ENCODE peak calls at places on chromosomes 1 and 21, in nine cellular contexts. W is T-cell; B is activated T-cell treated with anti-CD3 and anti-CD28 coated beads, Interleukin-2, amount 50 U/mL, for 24 hours; C is stimulated activated CD4-positive, alpha-beta T cell treated with anti-CD3 and anti-CD28 coated beads, Interleukin-2, amount 100 ng/mL, for 48 hours; F is osteocyte; D is SHP77; Y is bronchial epithelial cell; G is choroid plexus epithelial cell; M is mucosa of gallbladder. H is an unnamed sample.

GRCh38 chr1:50427818-50428779 is 4.9 kb upstream of the DMRTA2 start:
- DNase-seq in W (no peak), B (peak), C (no peak), F (no peak), D (no peak), Y (no peak), G (no peak), M (no peak), H (no peak)

GRCh38 chr1:85582687-85583354 is 2.3 kb downstream of the CCN1 start:
- DNase-seq in W (no peak), B (no peak), C (no peak), F (no peak), D (no peak), Y (peak), G (peak), M (no peak), H (no peak)

GRCh38 chr1:164786980-164787833 is 228.2 kb downstream of the PBX1 start:
- DNase-seq in W (peak), B (peak), C (peak), F (peak), D (peak), Y (peak), G (peak), M (peak), H (peak)

GRCh38 chr21:45499201-45499750 is 43.0 kb downstream of the SLC19A1 start:
- DNase-seq in W (no peak), B (peak), C (no peak), F (no peak), D (no peak), Y (no peak), G (no peak), M (no peak), H (no peak)

GRCh38 chr1:984476-984814 is 2.6 kb upstream of the PERM1 start:
- DNase-seq in W (no peak), B (no peak), C (no peak), F (no peak), D (no peak), Y (no peak), G (no peak), M (no peak), H (no peak)

GRCh38 chr1:111201275-111202090 is 1.0 kb upstream of the DENND2D start:
- DNase-seq in W (no peak), B (no peak), C (no peak), F (no peak), D (no peak), Y (no peak), G (no peak), M (no peak), H (no peak)

GRCh38 chr21:27422435-27422834 is 455.5 kb upstream of the ADAMTS5 start:
- DNase-seq in W (no peak), B (no peak), C (no peak), F (no peak), D (no peak), Y (peak), G (peak), M (no peak), H (no peak)

GRCh38 chr1:233523047-233523446 is 90.9 kb upstream of the KCNK1 start:
- DNase-seq in W (no peak), B (no peak), C (no peak), F (no peak), D (no peak), Y (no peak), G (no peak), M (no peak), H (no peak)

GRCh38 chr1:161163793-161164192 is 2.4 kb upstream of the PPOX start:
- DNase-seq in W (no peak), B (no peak), C (no peak), F (no peak), D (no peak), Y (no peak), G (no peak), M (no peak), H (no peak)

GRCh38 chr1:22689505-22689904 is 21.1 kb upstream of the EPHB2 start:
- DNase-seq in W (no peak), B (no peak), C (no peak), F (no peak), D (peak), Y (peak), G (peak), M (no peak), H (no peak)

GRCh38 chr1:212699839-212700596 is at the start of gene BATF3:
- DNase-seq in W (no peak), B (peak), C (no peak), F (peak), D (no peak), Y (no peak), G (no peak), M (peak), H (peak)

GRCh38 chr1:119767486-119767885 is 1.2 kb downstream of the HMGCS2 start:
- DNase-seq in W (no peak), B (no peak), C (no peak), F (no peak), D (no peak), Y (peak), G (no peak), M (no peak), H (no peak)

GRCh38 chr1:226082959-226083302 is 20.4 kb downstream of the H3-3A start:
- DNase-seq in W (no peak), B (no peak), C (no peak), F (no peak), D (peak), Y (no peak), G (peak), M (peak), H (no peak)

GRCh38 chr1:180791806-180792205 is 120.9 kb upstream of the KIAA1614 start:
- DNase-seq in W (no peak), B (no peak), C (no peak), F (no peak), D (no peak), Y (peak), G (peak), M (no peak), H (no peak)

GRCh38 chr1:50995651-50996050 is 25.6 kb downstream of the CDKN2C start:
- DNase-seq in W (no peak), B (no peak), C (no peak), F (no peak), D (no peak), Y (no peak), G (no peak), M (no peak), H (no peak)

GRCh38 chr1:59107916-59108315 is 189.0 kb upstream of the FGGY start:
- DNase-seq in W (no peak), B (no peak), C (no peak), F (no peak), D (no peak), Y (no peak), G (no peak), M (no peak), H (no peak)

GRCh38 chr1:36323636-36324321 is at the start of gene EVA1B:
- DNase-seq in W (no peak), B (peak), C (peak), F (peak), D (peak), Y (peak), G (peak), M (peak), H (peak)

GRCh38 chr1:163315773-163316374 is 5.9 kb upstream of the NUF2 start:
- DNase-seq in W (peak), B (no peak), C (peak), F (no peak), D (no peak), Y (peak), G (peak), M (no peak), H (peak)